ENCODE peak calls at places on chromosomes 2 and 18, in ten cellular contexts. R is tibial artery, K is stomach, O is AG04450, U is HCT116, W is A549, B is fibroblast of lung, H is lung, Z is IMR-90, F is body of pancreas. T is an unnamed sample.

GRCh38 chr2:126656311-126657145 is 570 bp downstream of the GYPC start:
- DNase-seq in Z (peak; percentile 31), F (no peak), U (no peak), K (no peak), W (no peak), O (no peak), B (peak; percentile 58), H (no peak), R (no peak), T (peak; percentile 32)

GRCh38 chr18:39345321-39345720 is 1779.7 kb upstream of the CELF4 start:
- DNase-seq in W (no peak), R (no peak), K (no peak), H (no peak), U (no peak), O (no peak), F (no peak), Z (no peak), B (peak; percentile 21), T (peak; percentile 32)

GRCh38 chr2:240932001-240932723 is 26.0 kb downstream of the CROCC2 start:
- DNase-seq in O (no peak), R (peak; percentile 17), W (no peak), F (no peak), Z (no peak), U (no peak), B (no peak), H (no peak), K (peak; percentile 17), T (no peak)

GRCh38 chr2:52064234-52064633 is 1032.3 kb upstream of the NRXN1 start:
- DNase-seq in B (no peak), R (no peak), U (no peak), F (no peak), O (no peak), K (no peak), W (no peak), H (no peak), Z (no peak), T (no peak)

GRCh38 chr2:162091325-162092007 is 17.5 kb upstream of the DPP4 start:
- DNase-seq in U (peak; percentile 81), Z (peak; percentile 42), W (no peak), B (no peak), K (no peak), F (no peak), R (no peak), H (no peak), O (no peak), T (no peak)

GRCh38 chr2:20216130-20217025 is 8.6 kb downstream of the SDC1 start:
- DNase-seq in H (no peak), F (no peak), O (no peak), W (no peak), Z (no peak), R (no peak), K (no peak), B (no peak), U (no peak), T (no peak)

GRCh38 chr18:23094411-23095165 is 40.7 kb upstream of the CABLES1 start:
- DNase-seq in K (no peak), B (no peak), U (no peak), Z (no peak), W (no peak), R (no peak), F (no peak), H (no peak), O (no peak), T (peak; percentile 77)

GRCh38 chr2:109463891-109464290 is 149.9 kb downstream of the SEPTIN10 start:
- DNase-seq in H (no peak), F (no peak), K (no peak), R (no peak), B (no peak), O (no peak), U (no peak), W (no peak), Z (no peak), T (no peak)

GRCh38 chr2:43462866-43463641 is 132.8 kb downstream of the THADA start:
- DNase-seq in U (no peak), B (no peak), O (no peak), W (no peak), R (no peak), K (peak; percentile 48), H (peak; percentile 38), F (peak; percentile 37), Z (no peak), T (no peak)

GRCh38 chr18:3238742-3239141 is 8.9 kb upstream of the MYL12A start:
- DNase-seq in K (no peak), O (no peak), H (no peak), R (no peak), Z (no peak), B (no peak), F (no peak), U (no peak), W (no peak), T (no peak)
- TF ChIP-seq CTCF in K (no peak), O (peak; percentile 34), H (no peak), R (no peak), Z (peak; percentile 14), B (peak; percentile 31), F (no peak), U (no peak), W (no peak), T (peak; percentile 33)

DNA sequence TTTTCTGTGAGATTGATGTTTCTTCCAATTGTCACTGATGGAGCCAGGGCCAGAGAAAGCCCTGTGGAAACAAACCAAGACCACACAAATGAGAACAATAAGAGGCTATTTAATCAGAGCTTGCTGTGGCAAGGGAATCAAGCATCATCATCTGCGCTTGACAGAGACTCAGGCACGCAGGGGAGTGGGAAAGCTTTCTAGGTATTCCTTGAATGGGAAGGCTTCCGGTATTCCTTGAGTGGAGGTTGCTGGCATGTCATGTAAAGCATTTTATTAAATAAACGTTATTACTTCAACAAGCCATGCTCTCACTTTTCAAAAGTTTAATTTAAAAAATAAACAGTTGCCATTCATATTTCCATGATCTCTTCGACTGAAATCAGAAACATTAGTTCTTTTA is 194.6 kb upstream of the SYT4 start:
- DNase-seq in R (no peak), U (no peak), O (no peak), H (no peak), K (no peak), F (no peak), W (no peak), B (no peak), Z (no peak), T (no peak)
- H3K27ac ChIP-seq in R (no peak overlapping the region), U (no peak overlapping the region), O (no peak overlapping the region), H (no peak overlapping the region), K (no peak overlapping the region), F (no peak overlapping the region), W (no peak overlapping the region), B (no peak overlapping the region), Z (no peak overlapping the region), T (no peak overlapping the region)

GRCh38 chr18:69961718-69962117 is 14.0 kb upstream of the CD226 start:
- DNase-seq in Z (no peak), H (no peak), U (no peak), O (no peak), K (no peak), B (no peak), F (no peak), R (no peak), W (no peak), T (no peak)
- TF ChIP-seq CTCF in Z (no peak), H (no peak), U (no peak), O (no peak), K (no peak), B (no peak), F (no peak), R (no peak), W (no peak), T (no peak)

DNA sequence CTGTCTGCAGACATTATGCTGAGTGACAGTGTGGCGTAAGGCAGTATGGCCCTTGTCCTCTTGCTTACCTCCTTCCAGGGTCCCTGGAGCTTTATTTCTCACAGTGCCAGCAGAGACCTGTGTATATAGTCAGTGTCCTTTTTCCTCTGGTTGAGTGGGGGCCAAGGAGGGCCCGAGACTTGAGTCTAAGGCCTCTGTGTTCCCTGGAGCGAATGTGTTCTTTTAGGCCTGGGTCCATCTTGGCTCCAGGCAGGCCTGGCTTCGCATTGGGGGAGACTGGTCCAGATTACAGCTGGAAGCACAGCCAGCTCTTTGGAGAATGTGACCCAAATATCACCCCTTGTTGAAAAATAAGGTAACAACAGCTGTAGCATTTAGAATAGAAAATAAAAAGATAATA is 4.9 kb downstream of the VAMP5 start:
- DNase-seq in F (no peak), R (peak; percentile 58), K (no peak), H (no peak), B (no peak), Z (no peak), U (no peak), W (no peak), O (no peak), T (no peak)
- H3K27ac ChIP-seq in F (no peak overlapping the region), R (peak overlapping the region; percentile 52), K (peak overlapping the region; percentile 91), H (peak overlapping the region; percentile 29), B (peak overlapping the region; percentile 26), Z (no peak overlapping the region), U (no peak overlapping the region), W (no peak overlapping the region), O (no peak overlapping the region), T (no peak overlapping the region)

DNA sequence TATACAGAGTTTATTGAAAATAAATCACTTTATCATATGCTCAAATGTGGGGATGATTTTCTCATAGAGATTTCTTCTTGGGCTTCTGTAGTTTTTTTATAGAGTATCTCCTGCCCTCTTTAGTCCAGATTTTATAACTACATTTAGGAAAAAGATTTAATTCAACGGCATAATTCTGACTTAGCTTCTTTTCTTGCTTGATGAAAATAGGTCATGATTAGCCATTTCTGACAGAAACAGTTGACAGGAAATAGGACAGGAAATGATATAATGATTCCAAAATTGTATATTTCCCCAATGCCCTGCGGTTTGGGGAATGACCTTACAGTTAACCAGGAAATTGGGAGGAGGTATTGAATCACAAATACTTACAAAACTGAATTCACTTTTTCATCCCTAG is 1531.9 kb upstream of the ACVR2A start:
- DNase-seq in H (no peak), F (no peak), K (no peak), R (no peak), O (no peak), W (no peak), Z (peak; percentile 48), B (peak; percentile 63), U (no peak), T (peak; percentile 97)
- TF ChIP-seq CTCF in H (no peak), F (peak; percentile 17), K (no peak), R (peak; percentile 25), O (peak; percentile 41), W (peak; percentile 40), Z (peak; percentile 50), B (peak; percentile 33), U (peak; percentile 13), T (peak; percentile 59)

GRCh38 chr2:174014021-174014698 is 49.0 kb upstream of the SP3 start:
- DNase-seq in O (no peak), R (no peak), F (no peak), U (no peak), B (no peak), K (no peak), H (no peak), W (no peak), Z (no peak), T (no peak)

GRCh38 chr2:174013310-174013751 is 48.2 kb upstream of the SP3 start:
- DNase-seq in W (no peak), K (no peak), O (no peak), R (peak; percentile 65), Z (no peak), H (no peak), B (peak; percentile 72), U (no peak), F (no peak), T (no peak)

GRCh38 chr2:174015428-174015827 is 50.3 kb upstream of the SP3 start:
- DNase-seq in O (no peak), F (no peak), K (no peak), Z (no peak), W (no peak), B (no peak), H (no peak), R (no peak), U (no peak), T (no peak)

GRCh38 chr2:174016447-174016846 is 51.3 kb upstream of the SP3 start:
- DNase-seq in H (no peak), Z (no peak), U (no peak), K (no peak), O (no peak), W (no peak), B (no peak), F (no peak), R (no peak), T (no peak)

GRCh38 chr2:174014699-174015070 is 49.5 kb upstream of the SP3 start:
- DNase-seq in K (no peak), W (no peak), R (no peak), B (no peak), F (no peak), H (no peak), U (no peak), Z (no peak), O (no peak), T (no peak)
- H3K27ac ChIP-seq in K (peak overlapping the region; percentile 92), W (no peak overlapping the region), R (peak overlapping the region; percentile 94), B (no peak overlapping the region), F (no peak overlapping the region), H (peak overlapping the region; percentile 46), U (no peak overlapping the region), Z (no peak overlapping the region), O (no peak overlapping the region), T (no peak overlapping the region)

T was measured in A673.